ENCODE peak calls at places on chromosomes 16 and 17, in six cellular contexts. V is esophagus squamous epithelium, G is suprapubic skin, S is A549, A is spleen, M is HCT116. I is an unnamed sample.

GRCh38 chr17:16243811-16244567 is 27.0 kb downstream of the PIGL start:
- DNase-seq in V (no peak), S (no peak), A (no peak), M (no peak), G (no peak), I (no peak)

GRCh38 chr16:23952128-23953041 is 116.6 kb downstream of the PRKCB start:
- DNase-seq in S (no peak), A (no peak), G (no peak), V (no peak), M (no peak), I (no peak)

GRCh38 chr16:12425134-12425941 is 378.3 kb downstream of the CPPED1 start:
- DNase-seq in V (no peak), M (no peak), S (peak; percentile 69), G (no peak), A (no peak), I (no peak)

GRCh38 chr16:50602531-50603205 is 54.5 kb downstream of the NKD1 start:
- DNase-seq in A (no peak), M (no peak), V (no peak), S (no peak), G (no peak), I (no peak)

GRCh38 chr16:23840310-23840709 is 4.5 kb downstream of the PRKCB start:
- DNase-seq in A (no peak), S (no peak), G (no peak), M (no peak), V (no peak), I (no peak)

GRCh38 chr16:19885456-19886060 is 910 bp upstream of the GPRC5B start:
- DNase-seq in V (no peak), S (no peak), A (peak; percentile 79), M (no peak), G (no peak), I (no peak)

GRCh38 chr17:231966-232807 is 50.7 kb upstream of the DOC2B start:
- DNase-seq in S (no peak), M (no peak), G (peak; percentile 60), A (peak; percentile 61), V (no peak), I (no peak)

GRCh38 chr16:2053897-2054296 is 6.1 kb downstream of the TSC2 start:
- DNase-seq in M (no peak), G (no peak), V (no peak), S (no peak), A (no peak), I (no peak)

GRCh38 chr16:2924901-2925820 is 13.4 kb downstream of the FLYWCH1 start:
- DNase-seq in M (no peak), A (no peak), S (no peak), V (no peak), G (no peak), I (peak; percentile 45)

GRCh38 chr17:32960815-32961214 is 30.8 kb upstream of the SPACA3 start:
- DNase-seq in V (no peak), G (no peak), S (no peak), M (no peak), A (no peak), I (no peak)

GRCh38 chr17:29235904-29236303 is 10.8 kb upstream of the CRYBA1 start:
- DNase-seq in G (no peak), V (no peak), M (no peak), A (no peak), S (no peak), I (no peak)
- TF ChIP-seq POLR2A in G (no peak), V (no peak), M (no peak), A (no peak), S (no peak), I (no peak)

GRCh38 chr17:40363480-40363838 is 1.1 kb downstream of the GJD3 start:
- DNase-seq in A (peak; percentile 84), G (no peak), M (no peak), V (no peak), S (peak; percentile 63), I (no peak)
- TF ChIP-seq POLR2A in A (no peak), G (no peak), M (no peak), V (no peak), S (peak; percentile 26), I (no peak)

GRCh38 chr16:84186685-84187437 is at the start of gene TAF1C:
- DNase-seq in M (peak; percentile 97), G (peak; percentile 94), V (peak; percentile 72), S (peak; percentile 97), A (peak; percentile 98), I (peak; percentile 97)
- TF ChIP-seq POLR2A in M (peak; percentile 67), G (no peak), V (peak; percentile 49), S (peak; percentile 75), A (no peak), I (peak; percentile 68)

DNA sequence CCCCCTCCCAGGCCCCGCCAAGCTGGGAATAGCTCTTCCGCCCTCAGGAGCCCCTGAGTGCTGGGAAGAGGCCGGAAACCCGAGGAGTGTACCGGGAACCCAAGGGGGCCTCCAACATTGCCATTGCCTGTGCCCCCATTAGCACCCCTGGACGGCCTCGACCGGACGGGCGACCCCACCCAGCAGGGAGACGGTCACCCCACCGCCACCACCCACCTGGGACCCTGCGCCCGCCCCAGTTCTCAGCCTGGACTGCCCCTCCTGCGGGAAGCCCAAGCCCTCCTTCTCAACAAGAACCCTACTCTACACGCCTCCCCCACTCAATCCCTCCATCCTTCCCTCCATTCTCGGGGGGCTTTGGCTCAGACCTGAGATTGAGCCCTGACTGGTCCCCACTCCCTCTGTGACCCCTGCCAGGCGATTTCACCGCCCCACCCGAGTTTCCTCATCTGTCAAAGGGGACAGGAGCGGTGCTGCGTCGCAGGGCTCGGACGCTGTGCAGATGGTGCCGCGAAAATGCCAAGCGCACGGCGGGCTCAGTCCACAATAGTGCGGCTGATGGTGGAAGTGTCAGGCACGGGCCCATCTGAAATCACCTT is 1.8 kb downstream of the CARHSP1 start:
- DNase-seq in A (peak; percentile 86), M (no peak), G (no peak), V (no peak), S (no peak), I (no peak)
- TF ChIP-seq POLR2A in A (no peak), M (no peak), G (no peak), V (no peak), S (no peak), I (no peak)

DNA sequence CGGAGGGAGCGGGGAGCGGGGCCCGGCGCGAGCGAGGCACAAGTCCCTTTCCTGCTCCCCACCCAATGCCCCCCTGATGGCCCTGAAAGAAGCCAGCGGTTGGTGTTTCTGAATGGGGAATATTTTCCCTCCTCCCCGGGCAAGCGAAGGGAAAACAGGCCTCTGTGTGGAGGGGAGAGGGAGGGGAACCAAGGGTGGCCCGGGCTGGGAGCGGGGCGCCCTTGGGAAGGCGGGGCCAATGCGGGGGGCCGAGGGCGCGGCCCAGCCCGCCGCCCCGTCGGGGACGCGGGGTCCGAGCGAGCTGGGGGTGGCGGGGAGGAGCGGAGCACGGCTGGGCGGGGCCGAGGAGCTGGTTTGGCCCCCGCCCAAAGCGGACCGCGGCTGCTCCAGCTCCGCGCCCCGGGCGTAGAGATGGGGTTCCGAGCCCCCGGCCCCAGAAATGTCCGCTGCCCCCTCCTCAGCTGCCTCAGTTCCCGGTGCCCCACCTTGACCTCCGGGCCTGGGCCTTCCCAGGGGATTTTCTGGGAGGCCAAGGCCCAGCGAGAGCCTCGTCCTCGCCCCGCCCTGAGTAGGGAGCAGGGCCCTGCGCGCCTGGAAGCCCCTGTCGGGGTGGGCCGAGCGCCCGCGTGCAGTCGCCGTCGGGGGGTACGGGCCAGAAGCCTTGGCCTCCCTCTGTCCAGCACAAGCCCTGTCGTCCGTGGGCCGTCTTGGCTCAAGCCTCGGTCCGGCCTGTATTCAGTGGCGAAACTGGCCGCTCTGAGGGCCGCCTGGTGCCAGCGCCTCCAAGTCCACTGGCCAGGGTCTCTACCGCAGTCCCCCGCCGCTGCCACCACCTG is 3.9 kb upstream of the HEXIM1 start:
- DNase-seq in M (no peak), G (no peak), A (peak; percentile 87), S (no peak), V (no peak), I (no peak)
- TF ChIP-seq POLR2A in M (no peak), G (no peak), A (no peak), S (no peak), V (peak; percentile 14), I (no peak)

GRCh38 chr17:70172921-70173320 is 3.6 kb downstream of the KCNJ2 start:
- DNase-seq in A (no peak), S (no peak), V (no peak), G (no peak), M (no peak), I (no peak)
- TF ChIP-seq POLR2A in A (no peak), S (no peak), V (no peak), G (no peak), M (no peak), I (no peak)

GRCh38 chr17:82103588-82104451 is 5.8 kb upstream of the FASN start:
- DNase-seq in G (peak; percentile 88), M (no peak), S (no peak), A (no peak), V (no peak), I (no peak)
- TF ChIP-seq POLR2A in G (no peak), M (no peak), S (no peak), A (no peak), V (no peak), I (no peak)

I was measured in H54.